ENCODE peak calls at places on chromosomes 7 and 10, in four cellular contexts. S, B, H and R are unnamed samples.

GRCh38 chr10:61897671-61898434 is 3.6 kb upstream of the ARID5B start:
- DNase-seq in S (peak; percentile 62), B (peak; percentile 40), H (no peak), R (peak; percentile 24)

GRCh38 chr7:926061-927030 is 28.1 kb downstream of the ADAP1 start:
- DNase-seq in S (no peak), H (no peak), B (no peak), R (no peak)

GRCh38 chr10:21452203-21452602 is 73.3 kb downstream of the SKIDA1 start:
- DNase-seq in S (no peak), B (no peak), H (no peak), R (no peak)

GRCh38 chr7:37410305-37411209 is 38.1 kb downstream of the ELMO1 start:
- DNase-seq in H (no peak), S (peak; percentile 12), B (no peak), R (no peak)

GRCh38 chr10:132422169-132422691 is 25.2 kb downstream of the PWWP2B start:
- DNase-seq in B (no peak), H (no peak), S (no peak), R (no peak)

GRCh38 chr10:132939957-132940790 is 2.2 kb downstream of the CFAP46 start:
- DNase-seq in S (peak; percentile 73), H (no peak), B (peak; percentile 60), R (peak; percentile 81)

GRCh38 chr10:35511649-35512048 is 93.5 kb upstream of the GJD4 start:
- DNase-seq in S (no peak), B (no peak), H (no peak), R (no peak)

GRCh38 chr7:11450246-11450645 is 381.8 kb downstream of the THSD7A start:
- DNase-seq in S (no peak), B (no peak), H (no peak), R (no peak)

GRCh38 chr7:38232475-38233366 is 40.7 kb downstream of the TARP start:
- DNase-seq in S (no peak), B (no peak), H (no peak), R (no peak)

GRCh38 chr7:95471076-95471475 is 14.7 kb upstream of the ASB4 start:
- DNase-seq in S (peak; percentile 31), H (no peak), B (no peak), R (no peak)

GRCh38 chr7:30201921-30202320 is 67.1 kb downstream of the MTURN start:
- DNase-seq in S (no peak), H (no peak), B (no peak), R (no peak)

GRCh38 chr10:80168111-80168511 is 35.6 kb downstream of the PLAC9 start:
- DNase-seq in S (no peak), B (no peak), H (no peak), R (no peak)

GRCh38 chr10:129771576-129772471 is 192.2 kb downstream of the EBF3 start:
- DNase-seq in H (no peak), B (no peak), S (no peak), R (no peak)

GRCh38 chr7:116501425-116502167 is 2.1 kb downstream of the CAV2 start:
- DNase-seq in S (no peak), H (peak; percentile 48), B (peak; percentile 33), R (no peak)

GRCh38 chr10:97633921-97634320 is 621 bp upstream of the MORN4 start:
- DNase-seq in B (no peak), H (no peak), S (peak; percentile 16), R (no peak)

GRCh38 chr10:33005322-33006282 is 47.6 kb upstream of the ITGB1 start:
- DNase-seq in H (peak; percentile 97), B (peak; percentile 71), S (peak; percentile 71), R (peak; percentile 66)

GRCh38 chr7:54397836-54398612 is 144.2 kb upstream of the VSTM2A start:
- DNase-seq in B (no peak), H (no peak), S (no peak), R (no peak)

GRCh38 chr7:144670251-144670650 is 165.6 kb downstream of the TPK1 start:
- DNase-seq in B (no peak), S (no peak), H (peak; percentile 33), R (no peak)

GRCh38 chr7:19754521-19755116 is 18.8 kb downstream of the TMEM196 start:
- DNase-seq in B (no peak), H (peak; percentile 27), S (peak; percentile 15), R (no peak)

GRCh38 chr10:88271736-88272135 is 311.4 kb downstream of the RNLS start:
- DNase-seq in S (no peak), H (peak; percentile 50), B (no peak), R (no peak)

GRCh38 chr7:46115410-46115809 is 194.3 kb upstream of the IGFBP3 start:
- DNase-seq in S (no peak), B (no peak), H (no peak), R (no peak)

GRCh38 chr10:70652761-70653657 is 19.3 kb upstream of the ADAMTS14 start:
- DNase-seq in S (no peak), B (no peak), H (peak; percentile 94), R (no peak)

GRCh38 chr10:112775892-112776679 is 174.0 kb upstream of the TCF7L2 start:
- DNase-seq in B (no peak), H (no peak), S (no peak), R (no peak)

GRCh38 chr7:132422502-132423101 is 153.7 kb downstream of the PLXNA4 start:
- DNase-seq in H (no peak), B (no peak), S (no peak), R (peak; percentile 32)

GRCh38 chr10:71832967-71833366 is 18.1 kb downstream of the PSAP start:
- DNase-seq in H (no peak), S (no peak), B (no peak), R (no peak)

GRCh38 chr7:142438235-142438922 is 180.5 kb upstream of the PRSS58 start:
- DNase-seq in S (peak; percentile 77), B (peak; percentile 35), H (peak; percentile 37), R (peak; percentile 37)

GRCh38 chr7:121872831-121873764 is at the start of gene PTPRZ1:
- DNase-seq in H (peak; percentile 42), B (peak; percentile 3), S (peak; percentile 95), R (peak; percentile 83)

GRCh38 chr7:2309889-2310331 is 4.3 kb downstream of the SNX8 start:
- DNase-seq in H (no peak), S (peak; percentile 87), B (peak; percentile 78), R (peak; percentile 55)

GRCh38 chr10:6621536-6621935 is 41.5 kb upstream of the PRKCQ start:
- DNase-seq in S (no peak), B (no peak), H (peak; percentile 17), R (no peak)

GRCh38 chr10:17729630-17730029 is 22.4 kb upstream of the TMEM236 start:
- DNase-seq in H (no peak), S (no peak), B (no peak), R (no peak)

GRCh38 chr7:47142867-47143175 is 439.1 kb downstream of the TNS3 start:
- DNase-seq in H (no peak), B (no peak), S (no peak), R (no peak)

GRCh38 chr10:36608251-36608650 is 517.1 kb upstream of the ANKRD30A start:
- DNase-seq in B (no peak), S (no peak), H (no peak), R (no peak)

GRCh38 chr10:101120884-101121660 is 10.0 kb upstream of the TLX1 start:
- DNase-seq in B (no peak), H (no peak), S (no peak), R (no peak)

GRCh38 chr10:22992075-22992474 is 64.2 kb downstream of the ARMC3 start:
- DNase-seq in B (no peak), H (no peak), S (no peak), R (no peak)

GRCh38 chr7:106086062-106086461 is 26.1 kb downstream of the SYPL1 start:
- DNase-seq in B (no peak), H (no peak), S (no peak), R (no peak)
- TF ChIP-seq CTCF in B (no peak), H (no peak), S (no peak), R (no peak)

GRCh38 chr7:92680458-92680857 is 90.3 kb upstream of the FAM133B start:
- DNase-seq in B (no peak), S (no peak), H (no peak), R (no peak)
- TF ChIP-seq CTCF in B (no peak), S (no peak), H (no peak), R (no peak)

DNA sequence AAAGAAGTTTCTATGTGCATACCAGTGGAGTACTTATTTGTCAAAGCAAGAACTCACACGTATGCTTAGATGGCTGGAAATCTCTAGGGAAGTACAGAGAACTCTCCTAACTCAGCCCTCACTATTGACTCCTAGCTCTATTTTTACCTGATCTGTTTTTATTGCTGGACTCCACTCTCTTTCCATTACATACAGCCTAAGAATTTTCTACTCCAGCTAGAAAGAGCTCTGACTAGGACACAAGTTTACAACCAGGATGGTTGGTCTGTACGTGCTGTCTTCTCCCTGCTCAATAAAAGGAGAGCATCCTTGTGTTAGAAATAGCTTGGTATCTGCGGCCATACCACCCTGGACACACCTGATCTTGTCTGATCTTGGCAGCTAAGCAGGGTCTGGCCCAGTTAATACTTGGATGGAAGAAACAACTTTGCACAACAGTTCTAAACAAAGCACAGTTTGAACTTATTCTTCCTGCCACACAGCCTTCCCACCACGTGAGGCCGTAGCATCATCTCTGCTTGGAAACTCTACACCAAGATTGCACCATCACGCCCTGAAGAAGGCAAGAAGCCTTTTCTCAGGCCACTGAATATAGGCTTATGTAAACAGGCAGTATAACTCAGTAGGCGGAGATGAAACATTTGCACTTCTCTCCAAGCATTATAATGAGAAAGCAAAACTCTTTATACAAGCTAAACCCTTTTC is 50.7 kb downstream of the KCNMA1 start:
- DNase-seq in H (peak; percentile 83), B (no peak), S (no peak), R (no peak)
- TF ChIP-seq CTCF in H (peak; percentile 41), B (no peak), S (no peak), R (no peak)

GRCh38 chr10:15189133-15189881 is 20.8 kb upstream of the NMT2 start:
- DNase-seq in B (no peak), S (no peak), H (no peak), R (no peak)
- TF ChIP-seq CTCF in B (no peak), S (no peak), H (no peak), R (no peak)

GRCh38 chr7:127252736-127253288 is at the start of gene GRM8:
- DNase-seq in S (peak; percentile 87), H (peak; percentile 30), B (peak; percentile 21), R (peak; percentile 81)

GRCh38 chr7:127256326-127256725 is 3.6 kb upstream of the GRM8 start:
- DNase-seq in H (peak; percentile 33), B (no peak), S (no peak), R (no peak)

GRCh38 chr7:127253289-127254162 is 785 bp upstream of the GRM8 start:
- DNase-seq in H (peak; percentile 54), S (peak; percentile 88), B (peak; percentile 62), R (peak; percentile 83)

GRCh38 chr7:127254163-127254684 is 1.5 kb upstream of the GRM8 start:
- DNase-seq in H (no peak), B (no peak), S (no peak), R (no peak)

DNA sequence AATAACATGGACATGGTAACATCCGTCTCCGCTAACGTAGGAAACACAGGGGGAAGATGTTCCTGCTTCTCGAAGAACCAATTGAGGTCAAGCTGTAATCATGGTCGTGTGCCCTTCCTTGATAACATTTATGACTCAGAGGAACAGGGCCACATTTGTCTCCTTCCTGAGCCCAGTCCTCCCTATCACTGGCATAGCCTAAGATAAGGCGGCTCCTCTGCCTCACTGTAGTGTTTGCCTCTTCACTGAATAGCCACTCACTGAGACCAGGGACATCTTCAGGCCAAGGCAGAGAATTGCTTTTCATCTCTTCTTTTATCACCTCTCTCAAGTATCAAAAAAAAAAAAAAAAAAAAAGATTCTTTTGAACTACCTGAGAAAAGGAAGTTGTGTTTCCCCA is 5.4 kb upstream of the GRM8 start:
- DNase-seq in B (no peak), S (no peak), H (no peak), R (no peak)
- TF ChIP-seq CTCF in B (no peak), S (no peak), H (no peak), R (no peak)